ENCODE peak calls at places on chromosome 20, in nine cellular contexts. C is bronchial epithelial cell; M is tibial artery; D is DND-41; A is SJCRH30; B is sigmoid colon; E is PC-3; R is MM.1S; X is CD4-positive, alpha-beta memory T cell. L is an unnamed sample.
A peak's percentile ranks its signal among the peaks of the same experiment; 100 is the strongest.

GRCh38 chr20:378961-379336 is 1.6 kb upstream of the TRIB3 start:
- DNase-seq in M (no peak), R (no peak), C (no peak), E (no peak), D (no peak), B (no peak), A (no peak), X (no peak), L (no peak)

GRCh38 chr20:1278323-1278660 is 12.2 kb downstream of the SNPH start:
- DNase-seq in E (no peak), A (no peak), R (no peak), D (no peak), X (no peak), M (no peak), B (no peak), C (no peak), L (no peak)

GRCh38 chr20:16575390-16576140 is 2.3 kb upstream of the KIF16B start:
- DNase-seq in E (no peak), D (no peak), R (peak; percentile 32), M (no peak), B (no peak), C (no peak), A (no peak), X (no peak), L (no peak)

GRCh38 chr20:38433304-38433972 is 1.7 kb downstream of the SNHG17 start:
- DNase-seq in C (no peak), A (no peak), B (no peak), E (no peak), M (no peak), X (no peak), D (no peak), R (no peak), L (no peak)

GRCh38 chr20:13953227-13953626 is 37.2 kb downstream of the SEL1L2 start:
- DNase-seq in X (no peak), M (no peak), R (no peak), E (no peak), C (no peak), A (no peak), B (no peak), D (no peak), L (no peak)

GRCh38 chr20:62706344-62706743 is 2.3 kb upstream of the NTSR1 start:
- DNase-seq in M (no peak), B (no peak), R (no peak), D (no peak), C (no peak), X (no peak), A (no peak), E (no peak), L (no peak)

GRCh38 chr20:44014807-44015732 is 100.4 kb downstream of the TOX2 start:
- DNase-seq in M (no peak), C (no peak), A (no peak), R (no peak), B (no peak), E (no peak), X (no peak), D (no peak), L (no peak)

GRCh38 chr20:53859684-53860083 is 210.7 kb downstream of the BCAS1 start:
- DNase-seq in C (no peak), E (no peak), R (no peak), B (peak; percentile 83), X (no peak), A (no peak), D (no peak), M (peak; percentile 68), L (peak; percentile 50)

GRCh38 chr20:16771204-16771603 is 23.0 kb downstream of the OTOR start:
- DNase-seq in M (no peak), B (no peak), E (peak; percentile 87), C (peak; percentile 57), X (no peak), D (no peak), A (no peak), R (no peak), L (no peak)

GRCh38 chr20:46375771-46376170 is 30.6 kb downstream of the ELMO2 start:
- DNase-seq in D (no peak), M (no peak), E (peak; percentile 12), R (no peak), X (no peak), B (no peak), A (no peak), C (peak; percentile 67), L (no peak)

GRCh38 chr20:23100021-23100753 is 14.1 kb upstream of the CD93 start:
- DNase-seq in R (no peak), M (no peak), E (peak; percentile 76), A (no peak), X (no peak), C (peak; percentile 100), D (no peak), B (peak; percentile 24), L (no peak)

GRCh38 chr20:52731086-52731485 is 241.1 kb upstream of the TSHZ2 start:
- DNase-seq in D (no peak), C (peak; percentile 33), R (no peak), B (no peak), X (no peak), A (no peak), E (no peak), M (no peak), L (no peak)

GRCh38 chr20:58987790-58988564 is 6.9 kb downstream of the NELFCD start:
- DNase-seq in E (no peak), C (no peak), D (no peak), X (no peak), M (peak; percentile 45), A (no peak), B (peak; percentile 39), R (no peak), L (no peak)

GRCh38 chr20:6769953-6770831 is 2.7 kb downstream of the BMP2 start:
- DNase-seq in A (no peak), E (no peak), D (no peak), C (no peak), B (peak; percentile 76), R (no peak), X (no peak), M (peak; percentile 75), L (no peak)

GRCh38 chr20:258963-259362 is 1.4 kb downstream of the DEFB132 start:
- DNase-seq in R (peak; percentile 46), D (no peak), A (peak; percentile 13), C (peak; percentile 30), B (no peak), M (no peak), X (no peak), E (peak; percentile 32), L (no peak)

GRCh38 chr20:11101696-11102095 is 427.9 kb upstream of the JAG1 start:
- DNase-seq in B (no peak), A (no peak), C (no peak), E (no peak), D (no peak), M (no peak), R (no peak), X (no peak), L (no peak)

DNA sequence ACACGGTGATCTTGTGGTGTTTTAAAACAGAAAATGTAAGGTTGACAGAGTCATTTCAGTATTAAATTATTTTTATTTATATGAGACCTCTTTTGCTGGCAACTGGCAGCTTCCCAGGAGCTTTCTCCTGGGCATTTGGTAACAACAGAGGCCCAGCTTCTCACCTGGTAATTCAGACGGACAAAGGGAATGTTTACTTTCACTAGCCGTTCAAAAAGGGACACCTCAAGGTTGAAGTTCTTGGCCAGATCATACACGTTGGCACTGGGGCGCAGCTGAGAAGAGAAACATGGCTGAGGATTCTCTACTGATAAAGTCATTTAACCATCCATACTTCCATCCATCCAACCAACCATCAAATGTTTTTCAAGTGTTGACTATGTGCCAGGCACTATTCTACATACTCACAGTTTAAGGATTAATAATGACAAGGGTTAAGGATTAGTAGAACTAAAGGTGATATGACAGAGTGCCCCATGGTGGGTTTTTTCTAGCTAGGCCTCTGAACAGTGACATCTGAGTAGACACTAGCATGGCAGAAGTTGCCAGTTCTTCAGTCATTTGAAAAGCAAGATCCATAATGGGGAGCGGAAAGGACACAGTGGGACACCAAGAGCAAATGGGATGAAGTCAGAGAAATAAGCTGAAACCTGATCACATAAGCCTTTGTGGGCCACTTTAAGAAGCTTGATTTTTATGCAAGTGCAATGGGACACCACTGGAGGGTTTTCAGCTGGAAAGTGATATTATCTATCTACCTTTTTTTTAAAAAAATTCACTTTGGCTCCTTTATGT is 25.1 kb downstream of the ZNFX1 start:
- DNase-seq in E (no peak), B (no peak), M (no peak), A (no peak), D (no peak), C (no peak), X (no peak), R (no peak), L (no peak)
- H3K36me3 ChIP-seq in E (peaks cover 75% of the 10 kb centered on the region), B (peaks cover 100% of the 10 kb centered on the region), M (peaks cover 99% of the 10 kb centered on the region), A (peaks cover 96% of the 10 kb centered on the region), D (peaks cover 85% of the 10 kb centered on the region), C (peaks cover 45% of the 10 kb centered on the region), X (peaks cover 96% of the 10 kb centered on the region), R (no peaks in the 10 kb centered on the region), L (peaks cover 97% of the 10 kb centered on the region)

DNA sequence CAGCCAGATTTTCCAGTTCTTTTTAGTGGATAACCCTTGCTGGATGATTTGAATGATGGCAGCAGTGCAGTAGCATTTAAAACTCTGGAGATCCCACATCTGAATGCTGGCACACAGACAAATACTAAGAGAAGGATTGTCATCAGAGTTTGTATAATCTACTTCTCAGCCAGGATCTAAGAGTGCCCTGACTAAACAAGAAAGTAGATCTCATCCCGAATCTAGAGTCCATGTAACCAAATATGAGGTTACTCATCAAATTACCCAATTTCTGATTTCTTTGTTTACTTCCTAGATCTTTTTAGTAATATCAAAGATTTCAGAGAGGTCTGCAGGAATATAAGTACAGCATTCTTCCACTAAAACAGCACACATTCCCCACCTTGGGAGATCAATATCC is 7.8 kb downstream of the TMC2 start:
- DNase-seq in B (no peak), M (no peak), C (peak; percentile 33), A (no peak), R (no peak), D (no peak), E (peak; percentile 39), X (no peak), L (no peak)
- H3K27me3 ChIP-seq in B (no peaks in the 10 kb centered on the region), M (peaks cover 7% of the 10 kb centered on the region), C (peaks cover 2% of the 10 kb centered on the region), A (peaks cover 3% of the 10 kb centered on the region), R (no peaks in the 10 kb centered on the region), D (peaks cover 29% of the 10 kb centered on the region), E (peaks cover 82% of the 10 kb centered on the region), X (no peaks in the 10 kb centered on the region), L (peaks cover 3% of the 10 kb centered on the region)

GRCh38 chr20:31967830-31968249 is at the start of gene XKR7:
- DNase-seq in C (no peak), X (no peak), A (no peak), D (no peak), M (no peak), R (no peak), B (no peak), E (no peak), L (no peak)
- H3K4me3 ChIP-seq in C (no peak within 1 kb of the TSS), X (no peak within 1 kb of the TSS), A (no peak within 1 kb of the TSS), D (no peak within 1 kb of the TSS), M (no peak within 1 kb of the TSS), R (no peak within 1 kb of the TSS), B (no peak within 1 kb of the TSS), E (no peak within 1 kb of the TSS), L (no peak within 1 kb of the TSS)

GRCh38 chr20:25439328-25439727 is 31.9 kb downstream of the GINS1 start:
- DNase-seq in B (no peak), M (no peak), E (no peak), X (no peak), D (no peak), R (peak; percentile 27), A (no peak), C (no peak), L (no peak)
- H3K36me3 ChIP-seq in B (no peaks in the 10 kb centered on the region), M (no peaks in the 10 kb centered on the region), E (peaks cover 43% of the 10 kb centered on the region), X (no peaks in the 10 kb centered on the region), D (peaks cover 93% of the 10 kb centered on the region), R (no peaks in the 10 kb centered on the region), A (peaks cover 48% of the 10 kb centered on the region), C (no peaks in the 10 kb centered on the region), L (peaks cover 5% of the 10 kb centered on the region)

GRCh38 chr20:56929606-56930005 is 300.5 kb downstream of the TFAP2C start:
- DNase-seq in M (no peak), E (no peak), A (no peak), X (no peak), R (no peak), C (no peak), B (peak; percentile 30), D (no peak), L (no peak)
- H3K27me3 ChIP-seq in M (peaks cover 44% of the 10 kb centered on the region), E (peaks cover 30% of the 10 kb centered on the region), A (peaks cover 37% of the 10 kb centered on the region), X (peaks cover 18% of the 10 kb centered on the region), R (no peaks in the 10 kb centered on the region), C (peaks cover 32% of the 10 kb centered on the region), B (peaks cover 41% of the 10 kb centered on the region), D (peaks cover 11% of the 10 kb centered on the region), L (peaks cover 33% of the 10 kb centered on the region)